ENCODE peak calls at places on chromosomes 12 and 14, in seven cellular contexts. I, Y, V, G, E, S and Q are unnamed samples.

GRCh38 chr14:30603402-30603801 is 18.7 kb upstream of the SCFD1 start:
- DNase-seq in I (no peak), Y (no peak), V (no peak), G (no peak), E (no peak), S (no peak), Q (no peak)

GRCh38 chr12:19316420-19316819 is 122.9 kb upstream of the AEBP2 start:
- DNase-seq in I (no peak), Y (no peak), V (no peak), G (no peak), E (no peak), S (no peak), Q (no peak)

GRCh38 chr12:52585951-52586350 is 12.3 kb upstream of the KRT74 start:
- DNase-seq in I (no peak), Y (no peak), V (no peak), G (no peak), E (peak; percentile 72), S (no peak), Q (no peak)

GRCh38 chr12:7638064-7638763 is 27.5 kb downstream of the APOBEC1 start:
- DNase-seq in I (no peak), Y (no peak), V (no peak), G (no peak), E (no peak), S (no peak), Q (peak; percentile 83)

GRCh38 chr14:105015242-105015641 is 5.6 kb downstream of the CDCA4 start:
- DNase-seq in I (no peak), Y (no peak), V (no peak), G (no peak), E (no peak), S (peak; percentile 68), Q (no peak)

GRCh38 chr12:57433370-57433769 is 1.2 kb upstream of the INHBC start:
- DNase-seq in I (no peak), Y (no peak), V (no peak), G (no peak), E (no peak), S (no peak), Q (no peak)

GRCh38 chr12:29365091-29365490 is 15.9 kb downstream of the ERGIC2 start:
- DNase-seq in I (no peak), Y (no peak), V (no peak), G (no peak), E (no peak), S (no peak), Q (no peak)

GRCh38 chr14:68627868-68628604 is 164.8 kb downstream of the ZFP36L1 start:
- DNase-seq in I (peak; percentile 76), Y (no peak), V (peak; percentile 90), G (no peak), E (no peak), S (no peak), Q (peak; percentile 87)